ENCODE peak calls at places on chromosomes 6 and 20, in eight cellular contexts. One of them, this sample, is unnamed.

GRCh38 chr6:166106076-166106686 is 61.5 kb downstream of the TBXT start:
- DNase-seq in posterior cingulate gyrus: peak; percentile 95
- DNase-seq in cardiac muscle cell: peak; percentile 83
- DNase-seq in T-helper 1 cell: peak; percentile 46
- DNase-seq in fibroblast of mammary gland: peak; percentile 61
- DNase-seq in activated naive CD8-positive, alpha-beta T cell treated with anti-CD3 and anti-CD28 coated beads for 36 hours: peak; percentile 60
- DNase-seq in activated T-cell treated with anti-CD3 and anti-CD28 coated beads for 1 hour: peak; percentile 56
- DNase-seq in IMR-90: peak; percentile 71
- DNase-seq in this sample: peak; percentile 34

GRCh38 chr20:461254-462198 is 807 bp downstream of the TBC1D20 start:
- DNase-seq in cardiac muscle cell: peak; percentile 74
- DNase-seq in IMR-90: peak; percentile 42
- DNase-seq in T-helper 1 cell: peak; percentile 62
- DNase-seq in activated naive CD8-positive, alpha-beta T cell treated with anti-CD3 and anti-CD28 coated beads for 36 hours: peak; percentile 66
- DNase-seq in posterior cingulate gyrus: peak; percentile 80
- DNase-seq in fibroblast of mammary gland: peak; percentile 36
- DNase-seq in activated T-cell treated with anti-CD3 and anti-CD28 coated beads for 1 hour: peak; percentile 42
- DNase-seq in this sample: no peak

GRCh38 chr20:50913976-50914375 is 17.3 kb downstream of the ADNP start:
- DNase-seq in T-helper 1 cell: peak; percentile 58
- DNase-seq in posterior cingulate gyrus: no peak
- DNase-seq in cardiac muscle cell: no peak
- DNase-seq in fibroblast of mammary gland: peak; percentile 88
- DNase-seq in activated naive CD8-positive, alpha-beta T cell treated with anti-CD3 and anti-CD28 coated beads for 36 hours: peak; percentile 30
- DNase-seq in IMR-90: peak; percentile 88
- DNase-seq in activated T-cell treated with anti-CD3 and anti-CD28 coated beads for 1 hour: no peak
- DNase-seq in this sample: no peak

GRCh38 chr20:48092596-48093280 is 307.5 kb upstream of the SULF2 start:
- DNase-seq in activated naive CD8-positive, alpha-beta T cell treated with anti-CD3 and anti-CD28 coated beads for 36 hours: no peak
- DNase-seq in cardiac muscle cell: no peak
- DNase-seq in T-helper 1 cell: no peak
- DNase-seq in activated T-cell treated with anti-CD3 and anti-CD28 coated beads for 1 hour: no peak
- DNase-seq in fibroblast of mammary gland: no peak
- DNase-seq in posterior cingulate gyrus: no peak
- DNase-seq in IMR-90: no peak
- DNase-seq in this sample: no peak

GRCh38 chr6:109002100-109002697 is 92.4 kb downstream of the SESN1 start:
- DNase-seq in posterior cingulate gyrus: no peak
- DNase-seq in cardiac muscle cell: no peak
- DNase-seq in activated naive CD8-positive, alpha-beta T cell treated with anti-CD3 and anti-CD28 coated beads for 36 hours: no peak
- DNase-seq in fibroblast of mammary gland: peak; percentile 97
- DNase-seq in T-helper 1 cell: no peak
- DNase-seq in activated T-cell treated with anti-CD3 and anti-CD28 coated beads for 1 hour: no peak
- DNase-seq in IMR-90: peak; percentile 8
- DNase-seq in this sample: no peak

GRCh38 chr6:93418448-93419303 is 683 bp downstream of the EPHA7 start:
- DNase-seq in fibroblast of mammary gland: no peak
- DNase-seq in IMR-90: no peak
- DNase-seq in activated naive CD8-positive, alpha-beta T cell treated with anti-CD3 and anti-CD28 coated beads for 36 hours: no peak
- DNase-seq in cardiac muscle cell: peak; percentile 86
- DNase-seq in posterior cingulate gyrus: peak; percentile 83
- DNase-seq in T-helper 1 cell: no peak
- DNase-seq in activated T-cell treated with anti-CD3 and anti-CD28 coated beads for 1 hour: no peak
- DNase-seq in this sample: no peak

GRCh38 chr6:3310710-3311109 is 52.0 kb downstream of the PSMG4 start:
- DNase-seq in posterior cingulate gyrus: no peak
- DNase-seq in cardiac muscle cell: no peak
- DNase-seq in activated naive CD8-positive, alpha-beta T cell treated with anti-CD3 and anti-CD28 coated beads for 36 hours: no peak
- DNase-seq in T-helper 1 cell: no peak
- DNase-seq in activated T-cell treated with anti-CD3 and anti-CD28 coated beads for 1 hour: no peak
- DNase-seq in IMR-90: no peak
- DNase-seq in fibroblast of mammary gland: no peak
- DNase-seq in this sample: no peak

GRCh38 chr6:168583821-168584220 is 142.8 kb downstream of the SMOC2 start:
- DNase-seq in IMR-90: no peak
- DNase-seq in cardiac muscle cell: no peak
- DNase-seq in fibroblast of mammary gland: no peak
- DNase-seq in T-helper 1 cell: no peak
- DNase-seq in activated T-cell treated with anti-CD3 and anti-CD28 coated beads for 1 hour: no peak
- DNase-seq in activated naive CD8-positive, alpha-beta T cell treated with anti-CD3 and anti-CD28 coated beads for 36 hours: no peak
- DNase-seq in posterior cingulate gyrus: no peak
- DNase-seq in this sample: no peak

GRCh38 chr20:52056203-52057062 is 135.1 kb downstream of the ZFP64 start:
- DNase-seq in IMR-90: peak; percentile 95
- DNase-seq in activated T-cell treated with anti-CD3 and anti-CD28 coated beads for 1 hour: no peak
- DNase-seq in activated naive CD8-positive, alpha-beta T cell treated with anti-CD3 and anti-CD28 coated beads for 36 hours: no peak
- DNase-seq in cardiac muscle cell: no peak
- DNase-seq in posterior cingulate gyrus: no peak
- DNase-seq in T-helper 1 cell: no peak
- DNase-seq in fibroblast of mammary gland: peak; percentile 96
- DNase-seq in this sample: no peak

GRCh38 chr6:24394777-24395437 is 7.8 kb upstream of the MRS2 start:
- DNase-seq in fibroblast of mammary gland: peak; percentile 97
- DNase-seq in IMR-90: peak; percentile 91
- DNase-seq in T-helper 1 cell: no peak
- DNase-seq in posterior cingulate gyrus: no peak
- DNase-seq in activated T-cell treated with anti-CD3 and anti-CD28 coated beads for 1 hour: no peak
- DNase-seq in activated naive CD8-positive, alpha-beta T cell treated with anti-CD3 and anti-CD28 coated beads for 36 hours: no peak
- DNase-seq in cardiac muscle cell: no peak
- DNase-seq in this sample: no peak

GRCh38 chr6:131787955-131788712 is 19.7 kb upstream of the ENPP1 start:
- DNase-seq in T-helper 1 cell: no peak
- DNase-seq in IMR-90: peak; percentile 72
- DNase-seq in activated naive CD8-positive, alpha-beta T cell treated with anti-CD3 and anti-CD28 coated beads for 36 hours: no peak
- DNase-seq in activated T-cell treated with anti-CD3 and anti-CD28 coated beads for 1 hour: no peak
- DNase-seq in cardiac muscle cell: peak; percentile 5
- DNase-seq in fibroblast of mammary gland: peak; percentile 55
- DNase-seq in posterior cingulate gyrus: no peak
- DNase-seq in this sample: no peak

GRCh38 chr6:110020888-110021287 is 42.8 kb downstream of the GPR6 start:
- DNase-seq in IMR-90: no peak
- DNase-seq in fibroblast of mammary gland: no peak
- DNase-seq in T-helper 1 cell: peak; percentile 5
- DNase-seq in activated naive CD8-positive, alpha-beta T cell treated with anti-CD3 and anti-CD28 coated beads for 36 hours: peak; percentile 9
- DNase-seq in posterior cingulate gyrus: no peak
- DNase-seq in activated T-cell treated with anti-CD3 and anti-CD28 coated beads for 1 hour: no peak
- DNase-seq in cardiac muscle cell: no peak
- DNase-seq in this sample: no peak